ENCODE peak calls at places on chromosomes 4 and X, in nine cellular contexts. One of them, this sample, is unnamed.

GRCh38 chr4:183909187-183909586 is 4.1 kb downstream of the STOX2 start:
- DNase-seq in RWPE1: no peak
- DNase-seq in CD4-positive, alpha-beta T cell: no peak
- DNase-seq in GM23248: no peak
- DNase-seq in tibial artery: no peak
- DNase-seq in substantia nigra: no peak
- DNase-seq in AG04450: no peak
- DNase-seq in GM23338: no peak
- DNase-seq in OCI-LY7: no peak
- DNase-seq in this sample: no peak

GRCh38 chr4:41178372-41179085 is 35.8 kb downstream of the APBB2 start:
- DNase-seq in RWPE1: peak; percentile 28
- DNase-seq in CD4-positive, alpha-beta T cell: no peak
- DNase-seq in GM23248: peak; percentile 96
- DNase-seq in tibial artery: no peak
- DNase-seq in substantia nigra: no peak
- DNase-seq in AG04450: no peak
- DNase-seq in GM23338: no peak
- DNase-seq in OCI-LY7: no peak
- DNase-seq in this sample: peak; percentile 93

GRCh38 chr4:176066757-176067156 is 1.1 kb downstream of the WDR17 start:
- DNase-seq in RWPE1: no peak
- DNase-seq in CD4-positive, alpha-beta T cell: no peak
- DNase-seq in GM23248: no peak
- DNase-seq in tibial artery: no peak
- DNase-seq in substantia nigra: no peak
- DNase-seq in AG04450: no peak
- DNase-seq in GM23338: no peak
- DNase-seq in OCI-LY7: no peak
- DNase-seq in this sample: no peak

GRCh38 chr4:38902695-38903094 is 35.1 kb downstream of the FAM114A1 start:
- DNase-seq in RWPE1: peak; percentile 51
- DNase-seq in CD4-positive, alpha-beta T cell: no peak
- DNase-seq in GM23248: peak; percentile 38
- DNase-seq in tibial artery: no peak
- DNase-seq in substantia nigra: no peak
- DNase-seq in AG04450: no peak
- DNase-seq in GM23338: peak; percentile 33
- DNase-seq in OCI-LY7: peak; percentile 64
- DNase-seq in this sample: no peak

GRCh38 chrX:69093960-69094935 is 71.0 kb downstream of the PJA1 start:
- DNase-seq in RWPE1: peak; percentile 29
- DNase-seq in CD4-positive, alpha-beta T cell: no peak
- DNase-seq in GM23248: peak; percentile 67
- DNase-seq in tibial artery: no peak
- DNase-seq in substantia nigra: peak; percentile 13
- DNase-seq in AG04450: no peak
- DNase-seq in GM23338: peak; percentile 76
- DNase-seq in OCI-LY7: peak; percentile 52
- DNase-seq in this sample: peak; percentile 60

GRCh38 chrX:115719171-115719570 is 158.2 kb downstream of the PLS3 start:
- DNase-seq in RWPE1: no peak
- DNase-seq in CD4-positive, alpha-beta T cell: no peak
- DNase-seq in GM23248: no peak
- DNase-seq in tibial artery: no peak
- DNase-seq in substantia nigra: no peak
- DNase-seq in AG04450: no peak
- DNase-seq in GM23338: no peak
- DNase-seq in OCI-LY7: no peak
- DNase-seq in this sample: no peak

GRCh38 chrX:10198254-10198653 is 41.5 kb downstream of the CLCN4 start:
- DNase-seq in RWPE1: no peak
- DNase-seq in CD4-positive, alpha-beta T cell: no peak
- DNase-seq in GM23248: no peak
- DNase-seq in tibial artery: no peak
- DNase-seq in substantia nigra: no peak
- DNase-seq in AG04450: peak; percentile 21
- DNase-seq in GM23338: no peak
- DNase-seq in OCI-LY7: no peak
- DNase-seq in this sample: peak; percentile 79

GRCh38 chr4:2250764-2251072 is 8.8 kb upstream of the HAUS3 start:
- DNase-seq in RWPE1: no peak
- DNase-seq in CD4-positive, alpha-beta T cell: no peak
- DNase-seq in GM23248: no peak
- DNase-seq in tibial artery: no peak
- DNase-seq in substantia nigra: no peak
- DNase-seq in AG04450: no peak
- DNase-seq in GM23338: no peak
- DNase-seq in OCI-LY7: no peak
- DNase-seq in this sample: no peak

GRCh38 chrX:153539171-153539978 is 21.9 kb downstream of the ATP2B3 start:
- DNase-seq in RWPE1: peak; percentile 35
- DNase-seq in CD4-positive, alpha-beta T cell: peak; percentile 34
- DNase-seq in GM23248: peak; percentile 75
- DNase-seq in tibial artery: peak; percentile 70
- DNase-seq in substantia nigra: peak; percentile 72
- DNase-seq in AG04450: no peak
- DNase-seq in GM23338: peak; percentile 69
- DNase-seq in OCI-LY7: peak; percentile 39
- DNase-seq in this sample: peak; percentile 44

GRCh38 chr4:134001057-134001456 is 200.5 kb downstream of the PABPC4L start:
- DNase-seq in RWPE1: no peak
- DNase-seq in CD4-positive, alpha-beta T cell: no peak
- DNase-seq in GM23248: no peak
- DNase-seq in tibial artery: no peak
- DNase-seq in substantia nigra: no peak
- DNase-seq in AG04450: no peak
- DNase-seq in GM23338: no peak
- DNase-seq in OCI-LY7: no peak
- DNase-seq in this sample: no peak

GRCh38 chrX:66000628-66001275 is 39.1 kb downstream of the VSIG4 start:
- DNase-seq in RWPE1: no peak
- DNase-seq in CD4-positive, alpha-beta T cell: no peak
- DNase-seq in GM23248: no peak
- DNase-seq in tibial artery: no peak
- DNase-seq in substantia nigra: no peak
- DNase-seq in AG04450: no peak
- DNase-seq in GM23338: no peak
- DNase-seq in OCI-LY7: no peak
- DNase-seq in this sample: no peak

GRCh38 chr4:189124149-189124758 is 816.4 kb upstream of the FRG1 start:
- DNase-seq in RWPE1: peak; percentile 30
- DNase-seq in CD4-positive, alpha-beta T cell: no peak
- DNase-seq in GM23248: peak; percentile 49
- DNase-seq in tibial artery: no peak
- DNase-seq in substantia nigra: peak; percentile 30
- DNase-seq in AG04450: peak; percentile 46
- DNase-seq in GM23338: peak; percentile 65
- DNase-seq in OCI-LY7: no peak
- DNase-seq in this sample: peak; percentile 74

GRCh38 chr4:78885598-78885997 is 53.6 kb downstream of the PAQR3 start:
- DNase-seq in RWPE1: no peak
- DNase-seq in CD4-positive, alpha-beta T cell: no peak
- DNase-seq in GM23248: peak; percentile 45
- DNase-seq in tibial artery: no peak
- DNase-seq in substantia nigra: no peak
- DNase-seq in AG04450: no peak
- DNase-seq in GM23338: no peak
- DNase-seq in OCI-LY7: no peak
- DNase-seq in this sample: peak; percentile 48

DNA sequence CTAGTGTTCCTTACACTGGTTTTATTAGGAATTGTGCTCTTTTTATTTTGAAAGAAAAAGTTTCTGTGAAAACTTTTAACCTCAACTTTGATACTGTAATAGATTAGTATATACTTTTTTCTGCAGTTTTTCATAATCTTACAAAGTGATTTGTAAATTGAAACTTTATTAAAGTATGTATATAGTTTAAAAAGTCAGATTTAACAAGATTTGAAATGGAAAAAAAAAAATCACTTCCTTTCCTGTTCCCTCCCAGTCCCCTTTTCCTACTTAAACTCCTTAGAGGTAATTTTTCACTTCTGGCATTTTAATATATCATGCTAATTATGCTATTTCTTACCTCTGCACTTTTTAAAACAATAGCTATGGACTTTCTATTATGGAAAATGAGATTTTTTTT is 49.3 kb downstream of the PAQR3 start:
- DNase-seq in RWPE1: no peak
- DNase-seq in CD4-positive, alpha-beta T cell: no peak
- DNase-seq in GM23248: no peak
- DNase-seq in tibial artery: no peak
- DNase-seq in substantia nigra: no peak
- DNase-seq in AG04450: no peak
- DNase-seq in GM23338: no peak
- DNase-seq in OCI-LY7: no peak
- DNase-seq in this sample: no peak
- H3K27ac ChIP-seq in RWPE1: no peak overlapping the region
- H3K27ac ChIP-seq in CD4-positive, alpha-beta T cell: no peak overlapping the region
- H3K27ac ChIP-seq in GM23248: no peak overlapping the region
- H3K27ac ChIP-seq in tibial artery: no peak overlapping the region
- H3K27ac ChIP-seq in substantia nigra: no peak overlapping the region
- H3K27ac ChIP-seq in AG04450: no peak overlapping the region
- H3K27ac ChIP-seq in GM23338: no peak overlapping the region
- H3K27ac ChIP-seq in OCI-LY7: no peak overlapping the region
- H3K27ac ChIP-seq in this sample: no peak overlapping the region

GRCh38 chr4:147839651-147840050 is 107.8 kb downstream of the ARHGAP10 start:
- DNase-seq in RWPE1: no peak
- DNase-seq in CD4-positive, alpha-beta T cell: no peak
- DNase-seq in GM23248: no peak
- DNase-seq in tibial artery: no peak
- DNase-seq in substantia nigra: no peak
- DNase-seq in AG04450: no peak
- DNase-seq in GM23338: no peak
- DNase-seq in OCI-LY7: no peak
- DNase-seq in this sample: no peak
- H3K27ac ChIP-seq in RWPE1: no peak overlapping the region
- H3K27ac ChIP-seq in CD4-positive, alpha-beta T cell: no peak overlapping the region
- H3K27ac ChIP-seq in GM23248: no peak overlapping the region
- H3K27ac ChIP-seq in tibial artery: peak overlapping the region; percentile 71
- H3K27ac ChIP-seq in substantia nigra: no peak overlapping the region
- H3K27ac ChIP-seq in AG04450: no peak overlapping the region
- H3K27ac ChIP-seq in GM23338: no peak overlapping the region
- H3K27ac ChIP-seq in OCI-LY7: no peak overlapping the region
- H3K27ac ChIP-seq in this sample: no peak overlapping the region

GRCh38 chr4:139814285-139815015 is 148.8 kb downstream of the MGST2 start:
- DNase-seq in RWPE1: peak; percentile 8
- DNase-seq in CD4-positive, alpha-beta T cell: no peak
- DNase-seq in GM23248: peak; percentile 59
- DNase-seq in tibial artery: no peak
- DNase-seq in substantia nigra: no peak
- DNase-seq in AG04450: no peak
- DNase-seq in GM23338: no peak
- DNase-seq in OCI-LY7: no peak
- DNase-seq in this sample: peak; percentile 41
- H3K27ac ChIP-seq in RWPE1: no peak overlapping the region
- H3K27ac ChIP-seq in CD4-positive, alpha-beta T cell: no peak overlapping the region
- H3K27ac ChIP-seq in GM23248: peak overlapping the region; percentile 16
- H3K27ac ChIP-seq in tibial artery: peak overlapping the region; percentile 61
- H3K27ac ChIP-seq in substantia nigra: no peak overlapping the region
- H3K27ac ChIP-seq in AG04450: no peak overlapping the region
- H3K27ac ChIP-seq in GM23338: no peak overlapping the region
- H3K27ac ChIP-seq in OCI-LY7: no peak overlapping the region
- H3K27ac ChIP-seq in this sample: no peak overlapping the region

GRCh38 chr4:102858828-102859464 is 9.8 kb upstream of the CISD2 start:
- DNase-seq in RWPE1: no peak
- DNase-seq in CD4-positive, alpha-beta T cell: no peak
- DNase-seq in GM23248: no peak
- DNase-seq in tibial artery: no peak
- DNase-seq in substantia nigra: no peak
- DNase-seq in AG04450: no peak
- DNase-seq in GM23338: no peak
- DNase-seq in OCI-LY7: no peak
- DNase-seq in this sample: no peak
- H3K27ac ChIP-seq in RWPE1: no peak overlapping the region
- H3K27ac ChIP-seq in CD4-positive, alpha-beta T cell: no peak overlapping the region
- H3K27ac ChIP-seq in GM23248: no peak overlapping the region
- H3K27ac ChIP-seq in tibial artery: no peak overlapping the region
- H3K27ac ChIP-seq in substantia nigra: no peak overlapping the region
- H3K27ac ChIP-seq in AG04450: no peak overlapping the region
- H3K27ac ChIP-seq in GM23338: no peak overlapping the region
- H3K27ac ChIP-seq in OCI-LY7: no peak overlapping the region
- H3K27ac ChIP-seq in this sample: no peak overlapping the region

DNA sequence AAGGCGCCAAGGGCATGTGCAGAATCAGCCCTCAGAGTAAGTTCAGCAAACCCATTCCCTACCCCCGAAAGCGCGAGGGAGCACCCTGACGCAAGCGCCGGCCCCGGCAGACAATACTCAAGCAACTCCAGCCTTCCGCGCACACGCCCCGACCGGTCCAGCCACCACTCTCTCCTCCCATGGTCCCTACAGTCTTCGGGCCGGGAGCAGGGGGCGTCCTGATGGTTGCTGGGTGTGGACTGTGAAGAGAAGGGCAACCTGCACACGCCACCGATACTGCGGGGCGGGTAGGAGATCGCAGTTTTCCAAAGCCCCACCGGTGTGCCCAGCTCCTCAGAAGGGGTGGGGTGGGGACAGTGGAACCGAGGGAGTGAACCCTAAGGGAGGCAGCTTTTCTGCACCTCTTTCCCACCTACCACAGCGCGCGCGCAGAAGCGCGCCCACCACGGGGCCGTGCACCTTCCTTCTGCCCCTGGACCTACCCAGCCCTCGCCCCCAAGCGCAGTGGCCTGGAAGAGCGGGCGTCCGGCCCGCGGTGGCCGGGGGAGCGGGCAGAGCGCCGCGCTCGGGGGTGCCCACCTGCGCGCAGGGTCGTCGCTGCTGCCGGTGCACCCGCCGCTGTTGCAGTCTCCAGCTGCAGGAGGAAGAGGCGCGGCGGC is 650.2 kb upstream of the DIPK2B start:
- DNase-seq in RWPE1: no peak
- DNase-seq in CD4-positive, alpha-beta T cell: peak; percentile 0
- DNase-seq in GM23248: peak; percentile 60
- DNase-seq in tibial artery: no peak
- DNase-seq in substantia nigra: no peak
- DNase-seq in AG04450: no peak
- DNase-seq in GM23338: peak; percentile 19
- DNase-seq in OCI-LY7: no peak
- DNase-seq in this sample: peak; percentile 28
- H3K27ac ChIP-seq in RWPE1: peak overlapping the region; percentile 91
- H3K27ac ChIP-seq in CD4-positive, alpha-beta T cell: no peak overlapping the region
- H3K27ac ChIP-seq in GM23248: no peak overlapping the region
- H3K27ac ChIP-seq in tibial artery: no peak overlapping the region
- H3K27ac ChIP-seq in substantia nigra: no peak overlapping the region
- H3K27ac ChIP-seq in AG04450: peak overlapping the region; percentile 21
- H3K27ac ChIP-seq in GM23338: peak overlapping the region; percentile 85
- H3K27ac ChIP-seq in OCI-LY7: no peak overlapping the region
- H3K27ac ChIP-seq in this sample: peak overlapping the region; percentile 70

GRCh38 chr4:74544655-74545361 is 99.9 kb downstream of the AREG start:
- DNase-seq in RWPE1: no peak
- DNase-seq in CD4-positive, alpha-beta T cell: no peak
- DNase-seq in GM23248: peak; percentile 37
- DNase-seq in tibial artery: no peak
- DNase-seq in substantia nigra: no peak
- DNase-seq in AG04450: no peak
- DNase-seq in GM23338: no peak
- DNase-seq in OCI-LY7: no peak
- DNase-seq in this sample: peak; percentile 33
- H3K27ac ChIP-seq in RWPE1: no peak overlapping the region
- H3K27ac ChIP-seq in CD4-positive, alpha-beta T cell: no peak overlapping the region
- H3K27ac ChIP-seq in GM23248: peak overlapping the region; percentile 90
- H3K27ac ChIP-seq in tibial artery: no peak overlapping the region
- H3K27ac ChIP-seq in substantia nigra: no peak overlapping the region
- H3K27ac ChIP-seq in AG04450: no peak overlapping the region
- H3K27ac ChIP-seq in GM23338: peak overlapping the region; percentile 60
- H3K27ac ChIP-seq in OCI-LY7: no peak overlapping the region
- H3K27ac ChIP-seq in this sample: no peak overlapping the region

This sample was measured in IMR-90.